ENCODE peak calls at places on chromosomes 4 and X, in five cellular contexts. I is hepatocyte, B is HTR-8/SVneo, M is HT-29, J is EL. A is an unnamed sample.
A peak's percentile ranks its signal among the peaks of the same experiment; 100 is the strongest.

GRCh38 chr4:136931771-136932170 is 600.5 kb downstream of the PCDH18 start:
- DNase-seq in I (no peak), B (no peak), M (no peak), J (no peak), A (no peak)

GRCh38 chrX:24026403-24026801 is 584 bp downstream of the KLHL15 start:
- DNase-seq in I (peak; percentile 41), B (no peak), M (no peak), J (no peak), A (peak; percentile 7)

GRCh38 chrX:153908219-153908875 is 3.9 kb downstream of the AVPR2 start:
- DNase-seq in I (no peak), B (no peak), M (no peak), J (no peak), A (peak; percentile 71)

GRCh38 chr4:123564758-123565346 is 168.3 kb downstream of the SPRY1 start:
- DNase-seq in I (peak; percentile 83), B (peak; percentile 69), M (peak; percentile 95), J (peak; percentile 70), A (no peak)

GRCh38 chr4:68338625-68339024 is 11.3 kb downstream of the YTHDC1 start:
- DNase-seq in I (no peak), B (no peak), M (no peak), J (no peak), A (no peak)

GRCh38 chr4:119728692-119729593 is 100.3 kb upstream of the PDE5A start:
- DNase-seq in I (no peak), B (no peak), M (peak; percentile 47), J (peak; percentile 37), A (no peak)

GRCh38 chrX:9278475-9279270 is 186.2 kb upstream of the TBL1X start:
- DNase-seq in I (no peak), B (no peak), M (no peak), J (no peak), A (no peak)

GRCh38 chrX:74449937-74450330 is 28.6 kb downstream of the SLC16A2 start:
- DNase-seq in I (no peak), B (no peak), M (no peak), J (peak; percentile 88), A (no peak)

GRCh38 chrX:48996969-48997368 is 5.1 kb downstream of the GRIPAP1 start:
- DNase-seq in I (no peak), B (no peak), M (no peak), J (no peak), A (no peak)

GRCh38 chrX:107506596-107507031 is 57.2 kb downstream of the FRMPD3 start:
- DNase-seq in I (no peak), B (no peak), M (no peak), J (no peak), A (no peak)

GRCh38 chrX:130028196-130028595 is 45.8 kb downstream of the BCORL1 start:
- DNase-seq in I (peak; percentile 35), B (peak; percentile 3), M (peak; percentile 64), J (peak; percentile 18), A (no peak)

GRCh38 chrX:83829874-83830273 is 31.1 kb upstream of the CYLC1 start:
- DNase-seq in I (no peak), B (no peak), M (no peak), J (no peak), A (no peak)

GRCh38 chr4:3480528-3481112 is 17.5 kb downstream of the DOK7 start:
- DNase-seq in I (peak; percentile 83), B (peak; percentile 90), M (peak; percentile 75), J (peak; percentile 73), A (peak; percentile 74)

GRCh38 chr4:3369781-3370660 is 71.7 kb upstream of the HGFAC start:
- DNase-seq in I (peak; percentile 55), B (peak; percentile 77), M (no peak), J (peak; percentile 95), A (peak; percentile 57)

GRCh38 chr4:139171878-139172691 is 4.9 kb downstream of the ELF2 start:
- DNase-seq in I (no peak), B (peak; percentile 26), M (no peak), J (peak; percentile 74), A (no peak)

GRCh38 chr4:15677507-15677988 is 4.1 kb upstream of the FAM200B start:
- DNase-seq in I (peak; percentile 78), B (no peak), M (peak; percentile 96), J (peak; percentile 52), A (no peak)

GRCh38 chr4:137530176-137530575 is 2.1 kb downstream of the PCDH18 start:
- DNase-seq in I (no peak), B (no peak), M (no peak), J (peak; percentile 83), A (no peak)

GRCh38 chr4:188854451-188854850 is 715.2 kb downstream of the TRIML1 start:
- DNase-seq in I (no peak), B (no peak), M (no peak), J (no peak), A (no peak)

GRCh38 chrX:120671963-120672362 is 42.1 kb upstream of the C1GALT1C1 start:
- DNase-seq in I (no peak), B (no peak), M (no peak), J (no peak), A (no peak)

GRCh38 chr4:103207673-103208072 is 9.5 kb upstream of the CENPE start:
- DNase-seq in I (peak; percentile 22), B (no peak), M (peak; percentile 70), J (peak; percentile 1), A (no peak)

GRCh38 chrX:24987731-24988130 is 28.0 kb downstream of the ARX start:
- DNase-seq in I (no peak), B (no peak), M (no peak), J (no peak), A (no peak)

GRCh38 chr4:71962622-71963264 is 69.1 kb upstream of the NPFFR2 start:
- DNase-seq in I (no peak), B (no peak), M (no peak), J (no peak), A (no peak)

GRCh38 chr4:156312261-156312847 is 358.7 kb upstream of the CTSO start:
- DNase-seq in I (no peak), B (no peak), M (no peak), J (no peak), A (no peak)

GRCh38 chr4:605702-606425 is 19.5 kb upstream of the PDE6B start:
- DNase-seq in I (no peak), B (no peak), M (no peak), J (no peak), A (no peak)

GRCh38 chr4:149291463-149291862 is 524.2 kb downstream of the IQCM start:
- DNase-seq in I (peak; percentile 13), B (peak; percentile 7), M (no peak), J (peak; percentile 52), A (peak; percentile 28)

GRCh38 chr4:56799291-56799823 is 22.1 kb downstream of the SPINK2 start:
- DNase-seq in I (no peak), B (no peak), M (no peak), J (no peak), A (no peak)

GRCh38 chr4:108181704-108182103 is 13.0 kb upstream of the LEF1 start:
- DNase-seq in I (no peak), B (no peak), M (peak; percentile 18), J (no peak), A (no peak)

GRCh38 chrX:22165732-22166457 is 106.8 kb upstream of the CBLL2 start:
- DNase-seq in I (no peak), B (peak; percentile 45), M (no peak), J (peak; percentile 33), A (no peak)

A was measured in cerebellum.